ENCODE peak calls at places on chromosomes 11 and 22, in eight cellular contexts. J, E, A, Q, S, W, R and G are unnamed samples.

GRCh38 chr11:93054881-93055280 is 85.4 kb downstream of the MTNR1B start:
- DNase-seq in A (peak; percentile 99), J (no peak), E (no peak), R (peak; percentile 39), S (peak; percentile 95), W (peak; percentile 93), Q (no peak), G (no peak)

GRCh38 chr11:111938687-111939160 is 1.6 kb downstream of the DIXDC1 start:
- DNase-seq in A (peak; percentile 63), E (peak; percentile 67), J (no peak), R (peak; percentile 51), S (peak; percentile 76), Q (peak; percentile 67), W (peak; percentile 65), G (peak; percentile 77)

GRCh38 chr11:6474806-6475500 is 1.2 kb upstream of the TRIM3 start:
- DNase-seq in Q (no peak), W (no peak), J (no peak), E (no peak), A (peak; percentile 6), R (no peak), S (no peak), G (no peak)

GRCh38 chr11:69969890-69970784 is 108.0 kb upstream of the ANO1 start:
- DNase-seq in S (no peak), A (no peak), J (no peak), Q (no peak), W (no peak), R (peak; percentile 34), E (no peak), G (peak; percentile 60)

GRCh38 chr22:42064629-42065028 is 6.0 kb downstream of the NAGA start:
- DNase-seq in A (no peak), E (no peak), J (no peak), R (no peak), S (no peak), Q (no peak), W (no peak), G (no peak)

GRCh38 chr11:113401718-113402117 is 14.1 kb downstream of the ANKK1 start:
- DNase-seq in E (no peak), Q (no peak), J (peak; percentile 76), R (no peak), W (peak; percentile 1), A (no peak), S (no peak), G (no peak)

GRCh38 chr11:10933455-10934292 is 75.8 kb upstream of the ZBED5 start:
- DNase-seq in S (peak; percentile 95), Q (peak; percentile 92), A (peak; percentile 92), R (peak; percentile 91), W (peak; percentile 92), E (peak; percentile 80), J (peak; percentile 95), G (peak; percentile 83)

GRCh38 chr22:23282986-23283385 is 102.7 kb downstream of the BCR start:
- DNase-seq in J (no peak), W (no peak), Q (no peak), S (no peak), A (no peak), E (no peak), R (no peak), G (no peak)

GRCh38 chr11:2929880-2930704 is 872 bp upstream of the PHLDA2 start:
- DNase-seq in W (peak; percentile 25), S (peak; percentile 76), E (no peak), R (peak; percentile 80), Q (peak; percentile 75), J (peak; percentile 74), A (peak; percentile 61), G (peak; percentile 86)

GRCh38 chr11:57324154-57324885 is 432 bp downstream of the TNKS1BP1 start:
- DNase-seq in W (no peak), A (peak; percentile 48), E (no peak), R (peak; percentile 53), S (peak; percentile 56), Q (peak; percentile 82), J (peak; percentile 55), G (no peak)

GRCh38 chr22:34897126-34897525 is 168.8 kb upstream of the ISX start:
- DNase-seq in W (no peak), A (no peak), E (no peak), R (no peak), J (no peak), S (no peak), Q (no peak), G (no peak)

DNA sequence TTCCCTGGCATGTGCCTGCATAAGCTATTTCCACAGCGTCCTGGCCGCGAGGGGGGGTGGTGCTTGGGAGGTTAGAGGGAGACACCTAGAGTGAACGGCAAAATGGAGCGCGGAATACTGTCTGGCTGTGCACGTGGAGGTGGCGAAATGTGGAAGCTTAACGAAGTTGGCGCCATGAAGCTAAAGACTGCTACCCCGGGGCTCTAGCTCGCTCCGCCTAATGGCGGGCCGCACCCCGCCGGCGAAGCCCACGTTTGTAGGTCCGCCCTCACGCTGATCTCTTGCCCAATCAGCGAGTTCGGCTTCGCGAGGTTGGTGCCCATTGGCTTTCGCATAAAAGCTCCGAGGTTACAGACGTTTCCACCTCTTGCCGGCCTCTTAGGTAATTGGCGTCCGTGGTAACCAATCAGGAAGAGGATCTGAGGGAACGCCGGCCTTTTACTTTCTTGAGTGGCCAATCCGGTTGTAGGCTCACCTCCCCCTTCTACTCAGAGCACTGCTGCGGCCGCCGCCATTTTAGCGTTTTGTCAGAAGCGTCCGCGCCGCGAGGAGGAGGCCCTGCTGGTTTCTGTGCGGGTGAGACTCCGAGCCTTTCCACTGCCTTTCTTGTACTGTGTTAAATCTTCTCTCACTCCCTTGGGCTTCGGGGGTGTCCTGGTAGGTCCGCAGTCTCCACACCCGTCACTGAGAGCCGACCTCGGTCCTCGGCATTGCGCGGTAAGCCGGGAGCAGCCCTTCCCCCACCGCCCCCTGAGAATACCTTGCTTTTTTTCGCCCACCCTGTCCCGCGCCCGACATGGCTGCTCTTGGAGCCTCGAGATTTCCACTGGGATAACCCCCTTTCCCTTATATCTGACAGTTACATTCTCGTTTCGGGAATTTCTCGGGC is at the start of gene RBM4:
- DNase-seq in W (peak; percentile 100), R (peak; percentile 99), A (peak; percentile 100), E (peak; percentile 100), J (peak; percentile 99), S (peak; percentile 100), Q (peak; percentile 99), G (peak; percentile 95)
- TF ChIP-seq CTCF in W (peak; percentile 48), R (no peak), A (no peak), E (peak; percentile 29), J (no peak), S (no peak), Q (no peak), G (no peak)

GRCh38 chr11:78916759-78917158 is 342.1 kb upstream of the NARS2 start:
- DNase-seq in Q (no peak), J (no peak), A (peak; percentile 6), R (no peak), W (no peak), S (no peak), E (no peak), G (no peak)
- TF ChIP-seq CTCF in Q (no peak), J (no peak), A (peak; percentile 29), R (no peak), W (peak; percentile 58), S (no peak), E (peak; percentile 35), G (no peak)

GRCh38 chr22:38017939-38018885 is 33.9 kb upstream of the SOX10 start:
- DNase-seq in S (no peak), R (no peak), J (no peak), A (no peak), E (no peak), Q (no peak), W (no peak), G (no peak)

GRCh38 chr22:38014083-38014482 is 29.7 kb upstream of the SOX10 start:
- DNase-seq in E (no peak), S (no peak), Q (no peak), R (no peak), J (no peak), A (no peak), W (no peak), G (no peak)

GRCh38 chr22:38016182-38017078 is 32.1 kb upstream of the SOX10 start:
- DNase-seq in S (no peak), R (no peak), E (no peak), Q (no peak), J (peak; percentile 80), A (peak; percentile 58), W (no peak), G (no peak)

GRCh38 chr22:38018938-38019827 is 34.8 kb upstream of the SOX10 start:
- DNase-seq in R (no peak), J (no peak), Q (no peak), W (no peak), S (no peak), E (no peak), A (no peak), G (no peak)

GRCh38 chr22:38017272-38017920 is 33.0 kb upstream of the SOX10 start:
- DNase-seq in Q (no peak), J (peak; percentile 68), R (peak; percentile 17), S (peak; percentile 24), E (no peak), A (peak; percentile 52), W (peak; percentile 8), G (no peak)
- TF ChIP-seq CTCF in Q (peak; percentile 16), J (no peak), R (no peak), S (no peak), E (no peak), A (no peak), W (no peak), G (no peak)

GRCh38 chr11:1515082-1516060 is 28.8 kb upstream of the MOB2 start:
- DNase-seq in R (peak; percentile 84), E (peak; percentile 57), J (peak; percentile 84), A (peak; percentile 47), S (peak; percentile 58), W (peak; percentile 43), Q (peak; percentile 89), G (peak; percentile 92)
- TF ChIP-seq CTCF in R (peak; percentile 88), E (peak; percentile 85), J (peak; percentile 96), A (peak; percentile 94), S (peak; percentile 98), W (peak; percentile 98), Q (peak; percentile 95), G (peak; percentile 96)

GRCh38 chr11:25068451-25068850 is 571.6 kb downstream of the LUZP2 start:
- DNase-seq in J (no peak), E (no peak), Q (no peak), S (no peak), W (no peak), A (no peak), R (no peak), G (no peak)
- TF ChIP-seq CTCF in J (no peak), E (no peak), Q (no peak), S (no peak), W (no peak), A (no peak), R (no peak), G (no peak)

DNA sequence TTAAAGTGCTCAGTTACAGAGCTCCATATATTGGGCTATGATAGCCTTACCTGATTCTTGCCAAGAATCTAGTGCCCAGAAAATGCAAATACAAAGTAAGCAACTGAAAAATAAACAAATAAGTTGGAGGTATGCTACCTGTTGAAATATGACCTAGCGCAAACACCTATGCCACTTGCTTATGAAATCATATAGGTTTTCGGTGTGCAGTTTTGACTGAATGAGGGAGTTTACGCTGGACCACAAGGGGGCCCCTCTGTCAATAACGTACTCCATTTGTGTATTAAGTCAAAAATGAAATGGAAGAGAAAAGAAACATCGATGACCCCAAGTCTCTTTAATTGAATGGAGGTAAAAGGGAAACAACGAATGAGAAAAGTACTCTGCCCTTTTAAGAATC is 84.9 kb upstream of the TRIM77 start:
- DNase-seq in Q (no peak), J (no peak), S (no peak), R (no peak), A (no peak), E (no peak), W (no peak), G (no peak)
- TF ChIP-seq CTCF in Q (peak; percentile 47), J (no peak), S (peak; percentile 38), R (no peak), A (peak; percentile 2), E (peak; percentile 48), W (no peak), G (no peak)